ENCODE peak calls at places on chromosomes 1 and 21, in eight cellular contexts. Z is stimulated activated naive CD4-positive, alpha-beta T cell; T is stimulated activated CD4-positive, alpha-beta T cell treated with anti-CD3 and anti-CD28 coated beads, TNF-alpha, amount 100 ng/mL, for 1 hour; E is HT1080; C is activated CD4-positive, alpha-beta T cell treated with anti-CD3 and anti-CD28 coated beads, Interleukin-2, amount 50 U/mL, for 48 hours; U is stimulated activated CD8-positive, alpha-beta memory T cell treated with anti-CD3 and anti-CD28 coated beads, Interleukin-15, amount 100 ng/mL, for 4 hours; J is G401; M is mucosa of gallbladder. D is an unnamed sample.

GRCh38 chr1:56025942-56026341 is 553.4 kb downstream of the PLPP3 start:
- DNase-seq in Z (no peak), C (no peak), J (no peak), E (peak; percentile 21), T (no peak), U (no peak), M (no peak), D (no peak)

GRCh38 chr1:150192012-150192411 is 42.3 kb downstream of the PLEKHO1 start:
- DNase-seq in T (no peak), M (no peak), E (peak; percentile 66), J (no peak), U (no peak), C (no peak), Z (no peak), D (no peak)

GRCh38 chr1:26730695-26731094 is 34.9 kb downstream of the ARID1A start:
- DNase-seq in Z (no peak), J (no peak), C (no peak), M (no peak), E (no peak), T (no peak), U (no peak), D (no peak)

GRCh38 chr1:203607169-203607873 is 19.3 kb upstream of the ATP2B4 start:
- DNase-seq in E (peak; percentile 96), J (no peak), T (peak; percentile 45), M (no peak), Z (peak; percentile 12), U (no peak), C (peak; percentile 57), D (peak; percentile 28)

GRCh38 chr1:2477309-2477708 is 1.2 kb downstream of the PLCH2 start:
- DNase-seq in Z (no peak), E (no peak), U (no peak), C (no peak), M (no peak), J (no peak), T (no peak), D (no peak)

GRCh38 chr1:200731654-200732332 is 6.9 kb upstream of the CAMSAP2 start:
- DNase-seq in E (no peak), U (no peak), J (no peak), Z (no peak), C (no peak), M (no peak), T (no peak), D (no peak)

GRCh38 chr1:39105061-39105840 is 79.1 kb downstream of the NDUFS5 start:
- DNase-seq in C (peak; percentile 65), E (no peak), M (peak; percentile 70), U (peak; percentile 42), Z (peak; percentile 60), J (peak; percentile 53), T (peak; percentile 11), D (peak; percentile 84)

GRCh38 chr1:87795615-87796337 is 467.1 kb downstream of the LMO4 start:
- DNase-seq in T (no peak), Z (no peak), M (peak; percentile 38), J (no peak), U (no peak), E (no peak), C (no peak), D (no peak)

GRCh38 chr1:29243863-29244185 is 7.5 kb downstream of the PTPRU start:
- DNase-seq in U (no peak), E (peak; percentile 83), C (no peak), J (no peak), Z (no peak), M (no peak), T (no peak), D (no peak)

GRCh38 chr1:216346521-216346920 is 76.7 kb downstream of the USH2A start:
- DNase-seq in M (no peak), Z (no peak), T (no peak), E (no peak), C (no peak), J (no peak), U (no peak), D (no peak)

GRCh38 chr1:78184460-78185072 is 138.8 kb downstream of the GIPC2 start:
- DNase-seq in M (no peak), J (no peak), U (no peak), E (no peak), T (no peak), Z (no peak), C (no peak), D (no peak)

GRCh38 chr21:43824883-43825609 is 35.7 kb downstream of the RRP1 start:
- DNase-seq in Z (no peak), E (no peak), T (no peak), C (no peak), J (no peak), U (no peak), M (no peak), D (no peak)

GRCh38 chr21:36229181-36229580 is 72.6 kb downstream of the DOP1B start:
- DNase-seq in U (no peak), C (no peak), Z (no peak), E (no peak), T (no peak), J (peak; percentile 47), M (no peak), D (no peak)

GRCh38 chr1:231663211-231663792 is 36.7 kb downstream of the DISC1 start:
- DNase-seq in J (no peak), C (no peak), E (peak; percentile 60), M (no peak), U (no peak), Z (no peak), T (no peak), D (no peak)

GRCh38 chr1:30040081-30041019 is 683.0 kb downstream of the MATN1 start:
- DNase-seq in T (no peak), Z (no peak), J (no peak), M (no peak), C (no peak), E (no peak), U (no peak), D (no peak)

GRCh38 chr1:248847181-248847955 is 9.3 kb downstream of the ZNF672 start:
- DNase-seq in T (no peak), M (no peak), U (no peak), C (no peak), J (no peak), Z (no peak), E (no peak), D (no peak)

GRCh38 chr1:99110140-99111041 is 105.7 kb upstream of the PLPPR5 start:
- DNase-seq in U (no peak), T (no peak), M (no peak), J (no peak), Z (no peak), E (no peak), C (no peak), D (no peak)

GRCh38 chr1:189606795-189607476 is 870.7 kb downstream of the BRINP3 start:
- DNase-seq in M (no peak), E (peak; percentile 71), U (no peak), Z (no peak), J (no peak), C (no peak), T (no peak), D (no peak)

GRCh38 chr1:185453496-185454192 is 136.6 kb upstream of the IVNS1ABP start:
- DNase-seq in J (no peak), C (no peak), M (no peak), T (no peak), U (no peak), Z (no peak), E (no peak), D (no peak)

GRCh38 chr1:208048904-208049303 is 138.0 kb upstream of the CD34 start:
- DNase-seq in Z (no peak), E (no peak), M (no peak), J (no peak), T (no peak), C (no peak), U (no peak), D (no peak)

GRCh38 chr1:173473599-173474011 is 3.5 kb upstream of the PRDX6 start:
- DNase-seq in C (no peak), T (no peak), M (no peak), U (no peak), E (peak; percentile 81), J (peak; percentile 5), Z (no peak), D (no peak)

GRCh38 chr1:176717052-176717754 is 254.2 kb downstream of the PAPPA2 start:
- DNase-seq in J (peak; percentile 87), E (no peak), U (no peak), Z (no peak), M (no peak), C (no peak), T (no peak), D (no peak)

GRCh38 chr1:236287757-236288619 is 6.2 kb upstream of the ERO1B start:
- DNase-seq in Z (no peak), C (no peak), E (peak; percentile 11), J (no peak), T (no peak), U (no peak), M (no peak), D (peak; percentile 22)

GRCh38 chr1:83716641-83717040 is 282.3 kb downstream of the TTLL7 start:
- DNase-seq in T (no peak), C (no peak), U (no peak), J (no peak), E (no peak), Z (no peak), M (no peak), D (no peak)

GRCh38 chr1:51907079-51907702 is 28.7 kb upstream of the NRDC start:
- DNase-seq in M (no peak), E (no peak), U (no peak), Z (no peak), J (no peak), C (no peak), T (no peak), D (no peak)

GRCh38 chr1:235079443-235079967 is 49.1 kb downstream of the TOMM20 start:
- DNase-seq in E (peak; percentile 85), C (peak; percentile 41), T (no peak), M (peak; percentile 93), J (peak; percentile 77), U (no peak), Z (no peak), D (peak; percentile 89)

GRCh38 chr1:58437623-58438022 is 108.9 kb downstream of the OMA1 start:
- DNase-seq in E (no peak), T (no peak), C (no peak), J (no peak), Z (no peak), U (no peak), M (no peak), D (no peak)

GRCh38 chr1:58727363-58727762 is 27.5 kb upstream of the MYSM1 start:
- DNase-seq in C (no peak), Z (no peak), T (no peak), U (no peak), M (no peak), J (no peak), E (peak; percentile 99), D (no peak)

GRCh38 chr1:180805316-180805715 is 107.4 kb upstream of the KIAA1614 start:
- DNase-seq in E (no peak), J (no peak), M (no peak), C (no peak), Z (no peak), T (no peak), U (no peak), D (no peak)

GRCh38 chr1:61561666-61562065 is 163.3 kb downstream of the TM2D1 start:
- DNase-seq in C (no peak), U (no peak), Z (no peak), E (peak; percentile 11), J (no peak), T (no peak), M (no peak), D (no peak)

GRCh38 chr1:116375165-116375883 is 2.3 kb downstream of the ATP1A1 start:
- DNase-seq in U (no peak), T (no peak), C (no peak), M (no peak), J (peak; percentile 54), Z (no peak), E (peak; percentile 30), D (no peak)

GRCh38 chr21:45253180-45253579 is 34.5 kb downstream of the POFUT2 start:
- DNase-seq in E (peak; percentile 58), M (no peak), J (no peak), C (no peak), T (no peak), Z (no peak), U (no peak), D (no peak)

D was measured in transverse colon.